ENCODE peak calls at places on chromosomes 13 and 19, in four cellular contexts. One of them, this sample, is unnamed.

GRCh38 chr13:46015374-46015773 is 37.2 kb downstream of the ZC3H13 start:
- DNase-seq in MCF 10A: no peak
- DNase-seq in activated T-helper 2 cell treated with anti-CD3 and anti-CD28 coated beads, Interferon-gamma antibody, Interleukin-2, Interleukin-4, amounts not matched to agents 10 μg/mL and 5 μg/mL and 100 μg/mL, durations not matched to agents 14 hours and 24 hours and 36 hours: no peak
- DNase-seq in naive thymus-derived CD4-positive, alpha-beta T cell: no peak
- DNase-seq in this sample: no peak

GRCh38 chr19:48506138-48506733 is 5.4 kb downstream of the LMTK3 start:
- DNase-seq in naive thymus-derived CD4-positive, alpha-beta T cell: peak
- DNase-seq in MCF 10A: peak
- DNase-seq in activated T-helper 2 cell treated with anti-CD3 and anti-CD28 coated beads, Interferon-gamma antibody, Interleukin-2, Interleukin-4, amounts not matched to agents 10 μg/mL and 5 μg/mL and 100 μg/mL, durations not matched to agents 14 hours and 24 hours and 36 hours: no peak
- DNase-seq in this sample: no peak

GRCh38 chr19:43553656-43554055 is 20.7 kb downstream of the ZNF575 start:
- DNase-seq in MCF 10A: no peak
- DNase-seq in activated T-helper 2 cell treated with anti-CD3 and anti-CD28 coated beads, Interferon-gamma antibody, Interleukin-2, Interleukin-4, amounts not matched to agents 10 μg/mL and 5 μg/mL and 100 μg/mL, durations not matched to agents 14 hours and 24 hours and 36 hours: no peak
- DNase-seq in naive thymus-derived CD4-positive, alpha-beta T cell: no peak
- DNase-seq in this sample: no peak

GRCh38 chr13:31824705-31825512 is 85.6 kb downstream of the RXFP2 start:
- DNase-seq in activated T-helper 2 cell treated with anti-CD3 and anti-CD28 coated beads, Interferon-gamma antibody, Interleukin-2, Interleukin-4, amounts not matched to agents 10 μg/mL and 5 μg/mL and 100 μg/mL, durations not matched to agents 14 hours and 24 hours and 36 hours: no peak
- DNase-seq in MCF 10A: peak
- DNase-seq in naive thymus-derived CD4-positive, alpha-beta T cell: no peak
- DNase-seq in this sample: no peak

GRCh38 chr13:100946588-100946987 is 272.0 kb upstream of the TMTC4 start:
- DNase-seq in MCF 10A: no peak
- DNase-seq in activated T-helper 2 cell treated with anti-CD3 and anti-CD28 coated beads, Interferon-gamma antibody, Interleukin-2, Interleukin-4, amounts not matched to agents 10 μg/mL and 5 μg/mL and 100 μg/mL, durations not matched to agents 14 hours and 24 hours and 36 hours: no peak
- DNase-seq in naive thymus-derived CD4-positive, alpha-beta T cell: no peak
- DNase-seq in this sample: no peak

GRCh38 chr19:55467236-55468053 is 2.9 kb upstream of the C19orf85 start:
- DNase-seq in MCF 10A: peak
- DNase-seq in naive thymus-derived CD4-positive, alpha-beta T cell: no peak
- DNase-seq in activated T-helper 2 cell treated with anti-CD3 and anti-CD28 coated beads, Interferon-gamma antibody, Interleukin-2, Interleukin-4, amounts not matched to agents 10 μg/mL and 5 μg/mL and 100 μg/mL, durations not matched to agents 14 hours and 24 hours and 36 hours: peak
- DNase-seq in this sample: peak

GRCh38 chr13:44726777-44727176 is 150.6 kb upstream of the TSC22D1 start:
- DNase-seq in MCF 10A: no peak
- DNase-seq in naive thymus-derived CD4-positive, alpha-beta T cell: no peak
- DNase-seq in activated T-helper 2 cell treated with anti-CD3 and anti-CD28 coated beads, Interferon-gamma antibody, Interleukin-2, Interleukin-4, amounts not matched to agents 10 μg/mL and 5 μg/mL and 100 μg/mL, durations not matched to agents 14 hours and 24 hours and 36 hours: no peak
- DNase-seq in this sample: no peak

GRCh38 chr13:33107403-33107760 is 91.2 kb downstream of the KL start:
- DNase-seq in activated T-helper 2 cell treated with anti-CD3 and anti-CD28 coated beads, Interferon-gamma antibody, Interleukin-2, Interleukin-4, amounts not matched to agents 10 μg/mL and 5 μg/mL and 100 μg/mL, durations not matched to agents 14 hours and 24 hours and 36 hours: no peak
- DNase-seq in MCF 10A: no peak
- DNase-seq in naive thymus-derived CD4-positive, alpha-beta T cell: no peak
- DNase-seq in this sample: no peak

GRCh38 chr19:54473071-54473941 is at the start of gene CDC42EP5:
- DNase-seq in MCF 10A: no peak
- DNase-seq in activated T-helper 2 cell treated with anti-CD3 and anti-CD28 coated beads, Interferon-gamma antibody, Interleukin-2, Interleukin-4, amounts not matched to agents 10 μg/mL and 5 μg/mL and 100 μg/mL, durations not matched to agents 14 hours and 24 hours and 36 hours: no peak
- DNase-seq in naive thymus-derived CD4-positive, alpha-beta T cell: no peak
- DNase-seq in this sample: no peak

GRCh38 chr19:6774821-6775707 is 2.6 kb downstream of the VAV1 start:
- DNase-seq in naive thymus-derived CD4-positive, alpha-beta T cell: no peak
- DNase-seq in activated T-helper 2 cell treated with anti-CD3 and anti-CD28 coated beads, Interferon-gamma antibody, Interleukin-2, Interleukin-4, amounts not matched to agents 10 μg/mL and 5 μg/mL and 100 μg/mL, durations not matched to agents 14 hours and 24 hours and 36 hours: no peak
- DNase-seq in MCF 10A: no peak
- DNase-seq in this sample: no peak

GRCh38 chr13:46893221-46893620 is 3.6 kb downstream of the HTR2A start:
- DNase-seq in MCF 10A: no peak
- DNase-seq in naive thymus-derived CD4-positive, alpha-beta T cell: no peak
- DNase-seq in activated T-helper 2 cell treated with anti-CD3 and anti-CD28 coated beads, Interferon-gamma antibody, Interleukin-2, Interleukin-4, amounts not matched to agents 10 μg/mL and 5 μg/mL and 100 μg/mL, durations not matched to agents 14 hours and 24 hours and 36 hours: no peak
- DNase-seq in this sample: no peak

GRCh38 chr13:34971473-34971872 is 29.4 kb downstream of the NBEA start:
- DNase-seq in naive thymus-derived CD4-positive, alpha-beta T cell: no peak
- DNase-seq in activated T-helper 2 cell treated with anti-CD3 and anti-CD28 coated beads, Interferon-gamma antibody, Interleukin-2, Interleukin-4, amounts not matched to agents 10 μg/mL and 5 μg/mL and 100 μg/mL, durations not matched to agents 14 hours and 24 hours and 36 hours: no peak
- DNase-seq in MCF 10A: no peak
- DNase-seq in this sample: no peak

GRCh38 chr19:52498571-52498970 is 28.9 kb upstream of the ZNF808 start:
- DNase-seq in activated T-helper 2 cell treated with anti-CD3 and anti-CD28 coated beads, Interferon-gamma antibody, Interleukin-2, Interleukin-4, amounts not matched to agents 10 μg/mL and 5 μg/mL and 100 μg/mL, durations not matched to agents 14 hours and 24 hours and 36 hours: no peak
- DNase-seq in MCF 10A: no peak
- DNase-seq in naive thymus-derived CD4-positive, alpha-beta T cell: no peak
- DNase-seq in this sample: no peak

GRCh38 chr13:35782793-35783192 is 306.3 kb upstream of the MAB21L1 start:
- DNase-seq in MCF 10A: no peak
- DNase-seq in activated T-helper 2 cell treated with anti-CD3 and anti-CD28 coated beads, Interferon-gamma antibody, Interleukin-2, Interleukin-4, amounts not matched to agents 10 μg/mL and 5 μg/mL and 100 μg/mL, durations not matched to agents 14 hours and 24 hours and 36 hours: no peak
- DNase-seq in naive thymus-derived CD4-positive, alpha-beta T cell: no peak
- DNase-seq in this sample: no peak

GRCh38 chr19:53906211-53907192 is 2.6 kb upstream of the CACNG7 start:
- DNase-seq in activated T-helper 2 cell treated with anti-CD3 and anti-CD28 coated beads, Interferon-gamma antibody, Interleukin-2, Interleukin-4, amounts not matched to agents 10 μg/mL and 5 μg/mL and 100 μg/mL, durations not matched to agents 14 hours and 24 hours and 36 hours: peak
- DNase-seq in naive thymus-derived CD4-positive, alpha-beta T cell: peak
- DNase-seq in MCF 10A: peak
- DNase-seq in this sample: peak

GRCh38 chr13:30194906-30195305 is 112.4 kb downstream of the KATNAL1 start:
- DNase-seq in activated T-helper 2 cell treated with anti-CD3 and anti-CD28 coated beads, Interferon-gamma antibody, Interleukin-2, Interleukin-4, amounts not matched to agents 10 μg/mL and 5 μg/mL and 100 μg/mL, durations not matched to agents 14 hours and 24 hours and 36 hours: no peak
- DNase-seq in naive thymus-derived CD4-positive, alpha-beta T cell: no peak
- DNase-seq in MCF 10A: no peak
- DNase-seq in this sample: no peak

GRCh38 chr19:1861599-1862031 is 1.8 kb downstream of the KLF16 start:
- DNase-seq in activated T-helper 2 cell treated with anti-CD3 and anti-CD28 coated beads, Interferon-gamma antibody, Interleukin-2, Interleukin-4, amounts not matched to agents 10 μg/mL and 5 μg/mL and 100 μg/mL, durations not matched to agents 14 hours and 24 hours and 36 hours: no peak
- DNase-seq in MCF 10A: peak
- DNase-seq in naive thymus-derived CD4-positive, alpha-beta T cell: no peak
- DNase-seq in this sample: no peak

GRCh38 chr19:18340237-18340989 is at the start of gene PGPEP1:
- DNase-seq in activated T-helper 2 cell treated with anti-CD3 and anti-CD28 coated beads, Interferon-gamma antibody, Interleukin-2, Interleukin-4, amounts not matched to agents 10 μg/mL and 5 μg/mL and 100 μg/mL, durations not matched to agents 14 hours and 24 hours and 36 hours: peak
- DNase-seq in MCF 10A: no peak
- DNase-seq in naive thymus-derived CD4-positive, alpha-beta T cell: no peak
- DNase-seq in this sample: peak